ENCODE peak calls at places on chromosomes 2 and 18, in ten cellular contexts. B, A, X, D, K, F, U, P, Q and G are unnamed samples.

GRCh38 chr2:214648520-214648919 is 161.0 kb downstream of the BARD1 start:
- DNase-seq in B (no peak), A (no peak), X (no peak), D (no peak), K (no peak), F (no peak), U (no peak), P (no peak), Q (no peak), G (no peak)

GRCh38 chr2:190185380-190185779 is 122.9 kb upstream of the MSTN start:
- DNase-seq in B (no peak), A (no peak), X (no peak), D (no peak), K (no peak), F (no peak), U (no peak), P (no peak), Q (no peak), G (no peak)

GRCh38 chr2:116988303-116988702 is 826.2 kb upstream of the DDX18 start:
- DNase-seq in B (no peak), A (no peak), X (no peak), D (no peak), K (no peak), F (no peak), U (no peak), P (no peak), Q (no peak), G (no peak)

GRCh38 chr2:159939946-159940345 is 122.5 kb downstream of the PLA2R1 start:
- DNase-seq in B (peak; percentile 28), A (no peak), X (peak; percentile 37), D (peak; percentile 30), K (no peak), F (no peak), U (no peak), P (no peak), Q (no peak), G (no peak)

GRCh38 chr2:45607701-45608100 is 3.4 kb downstream of the SRBD1 start:
- DNase-seq in B (peak; percentile 34), A (no peak), X (peak; percentile 60), D (peak; percentile 39), K (no peak), F (no peak), U (no peak), P (no peak), Q (no peak), G (no peak)

GRCh38 chr18:35456181-35456850 is 41.4 kb downstream of the INO80C start:
- DNase-seq in B (peak; percentile 49), A (no peak), X (peak; percentile 19), D (no peak), K (no peak), F (no peak), U (no peak), P (no peak), Q (no peak), G (no peak)

GRCh38 chr2:204010611-204011560 is 74.3 kb downstream of the ICOS start:
- DNase-seq in B (peak; percentile 3), A (no peak), X (peak; percentile 4), D (no peak), K (no peak), F (no peak), U (no peak), P (no peak), Q (no peak), G (no peak)

GRCh38 chr2:96625571-96626552 is 12.2 kb downstream of the KANSL3 start:
- DNase-seq in B (no peak), A (no peak), X (no peak), D (no peak), K (no peak), F (no peak), U (no peak), P (no peak), Q (no peak), G (no peak)

GRCh38 chr2:159124441-159124911 is 156.0 kb downstream of the TANC1 start:
- DNase-seq in B (peak; percentile 88), A (no peak), X (peak; percentile 90), D (peak; percentile 48), K (no peak), F (no peak), U (no peak), P (no peak), Q (no peak), G (no peak)

GRCh38 chr2:17538844-17539554 is 1.5 kb upstream of the VSNL1 start:
- DNase-seq in B (peak; percentile 25), A (peak; percentile 91), X (peak; percentile 10), D (peak; percentile 3), K (peak; percentile 76), F (no peak), U (no peak), P (peak; percentile 87), Q (no peak), G (peak; percentile 64)

GRCh38 chr18:39624934-39625333 is 2059.3 kb upstream of the CELF4 start:
- DNase-seq in B (peak; percentile 34), A (no peak), X (peak; percentile 74), D (peak; percentile 27), K (no peak), F (no peak), U (no peak), P (no peak), Q (no peak), G (no peak)

GRCh38 chr2:9984217-9984739 is 32.8 kb downstream of the GRHL1 start:
- DNase-seq in B (peak; percentile 67), A (no peak), X (peak; percentile 63), D (peak; percentile 64), K (no peak), F (no peak), U (no peak), P (peak; percentile 3), Q (no peak), G (peak; percentile 14)

GRCh38 chr2:226799976-226800940 is 638 bp upstream of the IRS1 start:
- DNase-seq in B (no peak), A (no peak), X (peak; percentile 57), D (no peak), K (peak; percentile 61), F (no peak), U (no peak), P (peak; percentile 12), Q (no peak), G (peak; percentile 42)

GRCh38 chr18:456361-456821 is 44.1 kb downstream of the COLEC12 start:
- DNase-seq in B (peak; percentile 92), A (no peak), X (no peak), D (no peak), K (peak; percentile 69), F (no peak), U (no peak), P (no peak), Q (no peak), G (no peak)

GRCh38 chr2:181596556-181596955 is 60.3 kb downstream of the CERKL start:
- DNase-seq in B (no peak), A (no peak), X (no peak), D (no peak), K (no peak), F (no peak), U (no peak), P (no peak), Q (no peak), G (peak; percentile 46)

GRCh38 chr2:191217580-191217979 is 27.6 kb upstream of the MYO1B start:
- DNase-seq in B (peak; percentile 73), A (no peak), X (peak; percentile 82), D (peak; percentile 32), K (no peak), F (no peak), U (no peak), P (no peak), Q (no peak), G (no peak)

GRCh38 chr2:68594674-68595492 is 48.5 kb upstream of the PROKR1 start:
- DNase-seq in B (peak; percentile 49), A (no peak), X (peak; percentile 62), D (peak; percentile 26), K (no peak), F (peak; percentile 16), U (peak; percentile 26), P (no peak), Q (peak; percentile 25), G (no peak)

GRCh38 chr2:24855703-24856102 is 62.5 kb downstream of the CENPO start:
- DNase-seq in B (peak; percentile 83), A (no peak), X (peak; percentile 67), D (peak; percentile 61), K (peak; percentile 65), F (peak; percentile 67), U (no peak), P (no peak), Q (no peak), G (peak; percentile 68)

GRCh38 chr18:8776013-8776515 is 70.7 kb downstream of the MTCL1 start:
- DNase-seq in B (no peak), A (no peak), X (no peak), D (no peak), K (no peak), F (no peak), U (no peak), P (no peak), Q (no peak), G (peak; percentile 66)